ENCODE peak calls at places on chromosomes 16 and 17, in five cellular contexts. One of them, this sample, is unnamed. For H3K4me1, the result is how much of the 10 kb centered on the place peaks cover.

GRCh38 chr17:17402558-17402957 is 74.2 kb upstream of the MED9 start:
- DNase-seq in gastrocnemius medialis: no peak
- DNase-seq in testis: no peak
- DNase-seq in osteoblast: no peak
- DNase-seq in A549: no peak
- DNase-seq in this sample: no peak

GRCh38 chr17:73126716-73127473 is 34.4 kb upstream of the SLC39A11 start:
- DNase-seq in A549: no peak
- DNase-seq in osteoblast: no peak
- DNase-seq in gastrocnemius medialis: no peak
- DNase-seq in testis: no peak
- DNase-seq in this sample: no peak

GRCh38 chr16:85623250-85623649 is 10.1 kb downstream of the GSE1 start:
- DNase-seq in gastrocnemius medialis: no peak
- DNase-seq in A549: no peak
- DNase-seq in osteoblast: no peak
- DNase-seq in testis: no peak
- DNase-seq in this sample: no peak

GRCh38 chr17:17783825-17784598 is 52.8 kb downstream of the SREBF1 start:
- DNase-seq in gastrocnemius medialis: no peak
- DNase-seq in osteoblast: no peak
- DNase-seq in testis: peak
- DNase-seq in A549: no peak
- DNase-seq in this sample: peak

GRCh38 chr17:79617304-79617703 is 6.5 kb upstream of the RBFOX3 start:
- DNase-seq in A549: no peak
- DNase-seq in osteoblast: peak
- DNase-seq in gastrocnemius medialis: no peak
- DNase-seq in testis: no peak
- DNase-seq in this sample: no peak

GRCh38 chr17:50177983-50178834 is 12.4 kb downstream of the SGCA start:
- DNase-seq in gastrocnemius medialis: peak
- DNase-seq in A549: peak
- DNase-seq in osteoblast: peak
- DNase-seq in testis: peak
- DNase-seq in this sample: peak

GRCh38 chr16:50371936-50372595 is 3.3 kb upstream of the BRD7 start:
- DNase-seq in gastrocnemius medialis: no peak
- DNase-seq in A549: no peak
- DNase-seq in osteoblast: no peak
- DNase-seq in testis: peak
- DNase-seq in this sample: no peak

GRCh38 chr16:12188674-12189249 is 212.2 kb downstream of the SNX29 start:
- DNase-seq in osteoblast: peak
- DNase-seq in A549: no peak
- DNase-seq in gastrocnemius medialis: no peak
- DNase-seq in testis: no peak
- DNase-seq in this sample: no peak

GRCh38 chr17:72008236-72008874 is 112.5 kb upstream of the SOX9 start:
- DNase-seq in A549: no peak
- DNase-seq in testis: no peak
- DNase-seq in gastrocnemius medialis: no peak
- DNase-seq in osteoblast: no peak
- DNase-seq in this sample: no peak

GRCh38 chr16:27918755-27919154 is 144.8 kb downstream of the GSG1L start:
- DNase-seq in testis: peak
- DNase-seq in osteoblast: no peak
- DNase-seq in gastrocnemius medialis: no peak
- DNase-seq in A549: no peak
- DNase-seq in this sample: no peak

GRCh38 chr17:35713069-35713728 is 18.2 kb upstream of the RASL10B start:
- DNase-seq in gastrocnemius medialis: peak
- DNase-seq in osteoblast: peak
- DNase-seq in testis: no peak
- DNase-seq in A549: no peak
- DNase-seq in this sample: no peak

GRCh38 chr16:50699345-50700159 is 6.1 kb downstream of the NOD2 start:
- DNase-seq in osteoblast: no peak
- DNase-seq in A549: no peak
- DNase-seq in testis: no peak
- DNase-seq in gastrocnemius medialis: peak
- DNase-seq in this sample: no peak

GRCh38 chr17:68567035-68567434 is 34.1 kb downstream of the FAM20A start:
- DNase-seq in A549: no peak
- DNase-seq in gastrocnemius medialis: no peak
- DNase-seq in testis: no peak
- DNase-seq in osteoblast: no peak
- DNase-seq in this sample: no peak

GRCh38 chr17:8807070-8807550 is 7.9 kb upstream of the MFSD6L start:
- DNase-seq in gastrocnemius medialis: no peak
- DNase-seq in osteoblast: no peak
- DNase-seq in testis: no peak
- DNase-seq in A549: no peak
- DNase-seq in this sample: no peak

GRCh38 chr17:8960325-8961144 is 5.0 kb downstream of the PIK3R5 start:
- DNase-seq in A549: no peak
- DNase-seq in testis: no peak
- DNase-seq in osteoblast: no peak
- DNase-seq in gastrocnemius medialis: no peak
- DNase-seq in this sample: no peak

GRCh38 chr16:70253291-70254094 is 1.8 kb upstream of the EXOSC6 start:
- DNase-seq in gastrocnemius medialis: no peak
- DNase-seq in A549: peak
- DNase-seq in testis: peak
- DNase-seq in osteoblast: peak
- DNase-seq in this sample: no peak

GRCh38 chr17:2724783-2725164 is 13.2 kb upstream of the CLUH start:
- DNase-seq in osteoblast: peak
- DNase-seq in testis: peak
- DNase-seq in gastrocnemius medialis: no peak
- DNase-seq in A549: peak
- DNase-seq in this sample: no peak

GRCh38 chr16:77171750-77172635 is 19.0 kb upstream of the MON1B start:
- DNase-seq in gastrocnemius medialis: no peak
- DNase-seq in osteoblast: peak
- DNase-seq in A549: peak
- DNase-seq in testis: peak
- DNase-seq in this sample: no peak

GRCh38 chr16:71328151-71328550 is 30.4 kb upstream of the CALB2 start:
- DNase-seq in gastrocnemius medialis: no peak
- DNase-seq in testis: no peak
- DNase-seq in osteoblast: no peak
- DNase-seq in A549: no peak
- DNase-seq in this sample: no peak

GRCh38 chr17:35568561-35568960 is 7.9 kb upstream of the SLFN14 start:
- DNase-seq in testis: peak
- DNase-seq in gastrocnemius medialis: no peak
- DNase-seq in osteoblast: peak
- DNase-seq in A549: peak
- DNase-seq in this sample: no peak

GRCh38 chr17:78812849-78813248 is 27.8 kb downstream of the USP36 start:
- DNase-seq in A549: no peak
- DNase-seq in testis: peak
- DNase-seq in osteoblast: no peak
- DNase-seq in gastrocnemius medialis: no peak
- DNase-seq in this sample: no peak

GRCh38 chr17:30062372-30062771 is 54.2 kb upstream of the NSRP1 start:
- DNase-seq in osteoblast: no peak
- DNase-seq in gastrocnemius medialis: no peak
- DNase-seq in testis: no peak
- DNase-seq in A549: no peak
- DNase-seq in this sample: no peak
- TF ChIP-seq CTCF in osteoblast: no peak
- TF ChIP-seq CTCF in gastrocnemius medialis: no peak
- TF ChIP-seq CTCF in testis: no peak
- TF ChIP-seq CTCF in A549: no peak
- TF ChIP-seq CTCF in this sample: no peak

DNA sequence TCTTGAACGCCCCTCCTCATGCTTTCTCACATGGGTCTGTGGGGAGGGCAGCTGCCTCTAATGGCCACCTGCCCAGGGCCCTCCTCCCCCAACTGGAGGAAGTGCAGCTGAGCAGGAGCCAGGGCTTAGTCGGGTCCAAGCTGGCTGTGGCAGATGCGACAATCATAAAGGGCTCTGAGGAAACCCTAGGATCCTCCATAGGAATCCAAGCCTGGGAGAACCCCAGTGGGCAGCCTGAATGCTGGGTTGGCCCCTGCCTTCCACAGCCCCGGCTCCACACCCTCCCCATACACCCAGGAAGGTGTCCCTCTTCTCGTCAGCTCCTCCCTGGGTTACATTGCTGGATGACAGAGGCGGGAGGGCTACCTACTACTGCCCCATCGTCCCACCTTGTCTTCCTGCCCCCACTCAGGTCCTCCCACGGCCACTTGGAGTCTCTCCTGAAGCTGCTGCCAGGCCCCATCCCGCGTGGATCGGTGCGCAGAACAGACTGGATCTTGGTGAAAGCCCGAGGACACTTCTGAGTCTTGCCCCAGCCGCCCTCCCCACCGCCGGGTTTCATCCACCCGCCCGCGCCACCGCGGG is 15.6 kb upstream of the CBFB start:
- DNase-seq in osteoblast: peak
- DNase-seq in gastrocnemius medialis: no peak
- DNase-seq in A549: no peak
- DNase-seq in testis: no peak
- DNase-seq in this sample: no peak
- H3K4me3 ChIP-seq in osteoblast: peak
- H3K4me3 ChIP-seq in gastrocnemius medialis: peak
- H3K4me3 ChIP-seq in A549: peak
- H3K4me3 ChIP-seq in testis: peak
- H3K4me3 ChIP-seq in this sample: peak

DNA sequence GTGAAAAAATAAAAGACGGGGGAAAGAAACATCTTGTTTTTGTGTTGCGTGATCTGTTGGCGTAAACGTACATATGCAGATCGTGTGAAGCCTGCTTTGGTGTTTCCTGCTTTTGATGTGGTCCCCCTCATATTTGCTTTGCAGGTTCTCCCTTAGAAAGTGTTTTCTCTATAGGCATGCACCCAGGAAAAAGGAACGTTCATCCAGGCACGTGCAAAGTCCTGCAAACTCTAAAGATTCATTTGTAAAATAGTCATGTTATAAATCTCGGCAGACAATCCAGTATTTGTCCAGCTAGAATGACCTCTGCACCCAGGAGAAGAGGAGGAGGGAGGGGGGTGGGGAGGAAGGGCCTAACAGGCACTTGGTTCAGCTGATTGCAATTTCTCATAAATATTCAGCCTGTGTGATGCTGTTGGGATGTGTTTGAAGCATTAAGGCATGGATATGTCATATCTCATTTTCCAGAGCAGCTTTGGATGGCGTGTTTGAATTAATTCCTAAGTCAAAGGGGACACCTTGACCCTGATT is 40.3 kb upstream of the DDX52 start:
- DNase-seq in A549: no peak
- DNase-seq in osteoblast: no peak
- DNase-seq in testis: no peak
- DNase-seq in gastrocnemius medialis: no peak
- DNase-seq in this sample: no peak
- H3K4me1 ChIP-seq in A549: under half
- H3K4me1 ChIP-seq in osteoblast: under half
- H3K4me1 ChIP-seq in testis: under half
- H3K4me1 ChIP-seq in gastrocnemius medialis: under half
- H3K4me1 ChIP-seq in this sample: under half

GRCh38 chr16:21300309-21301167 is 22.4 kb upstream of the CRYM start:
- DNase-seq in osteoblast: peak
- DNase-seq in gastrocnemius medialis: peak
- DNase-seq in A549: peak
- DNase-seq in testis: peak
- DNase-seq in this sample: peak
- TF ChIP-seq CTCF in osteoblast: peak
- TF ChIP-seq CTCF in gastrocnemius medialis: peak
- TF ChIP-seq CTCF in A549: peak
- TF ChIP-seq CTCF in testis: peak
- TF ChIP-seq CTCF in this sample: peak

DNA sequence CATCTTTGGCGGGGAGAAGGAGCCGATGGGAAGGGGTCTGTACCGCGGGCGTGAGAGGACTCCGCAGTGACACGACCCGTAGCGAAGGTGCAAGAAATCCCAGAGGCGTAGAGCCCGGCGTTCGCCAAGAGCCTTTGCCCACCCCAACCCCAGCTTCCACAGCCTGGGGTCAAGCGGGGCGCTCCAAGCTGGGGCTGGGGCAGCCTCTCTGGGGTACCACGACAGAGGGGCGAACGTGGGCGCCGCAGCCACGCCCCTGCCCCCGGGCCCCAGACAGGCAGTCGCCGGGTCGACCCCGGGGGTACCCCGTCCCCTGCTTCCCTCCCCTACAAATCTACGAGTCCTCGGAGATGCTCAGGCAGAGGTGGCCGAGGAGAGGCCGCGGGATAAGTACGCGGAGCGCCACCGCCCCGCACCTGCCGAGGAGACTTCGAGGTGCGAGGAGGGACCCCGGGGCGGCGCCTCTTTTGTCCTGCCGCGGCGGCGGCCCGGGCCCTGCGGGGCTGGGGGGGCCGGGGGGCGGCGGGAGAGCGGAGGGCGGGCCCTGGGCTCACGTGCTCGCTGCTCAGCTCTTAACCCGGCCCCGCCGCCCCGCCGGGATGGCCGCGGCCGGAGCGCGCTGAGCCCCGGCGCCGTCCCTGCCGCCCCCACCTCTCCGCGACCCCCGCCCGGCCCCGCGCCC is at the start of gene ADAM11:
- DNase-seq in testis: no peak
- DNase-seq in gastrocnemius medialis: no peak
- DNase-seq in A549: peak
- DNase-seq in osteoblast: peak
- DNase-seq in this sample: no peak
- H3K4me3 ChIP-seq in testis: peak
- H3K4me3 ChIP-seq in gastrocnemius medialis: peak
- H3K4me3 ChIP-seq in A549: peak
- H3K4me3 ChIP-seq in osteoblast: peak
- H3K4me3 ChIP-seq in this sample: peak

GRCh38 chr16:1903845-1904820 is 14.1 kb downstream of the HS3ST6 start:
- DNase-seq in gastrocnemius medialis: no peak
- DNase-seq in testis: peak
- DNase-seq in A549: no peak
- DNase-seq in osteoblast: peak
- DNase-seq in this sample: no peak
- H3K4me1 ChIP-seq in gastrocnemius medialis: under half
- H3K4me1 ChIP-seq in testis: under half
- H3K4me1 ChIP-seq in A549: under half
- H3K4me1 ChIP-seq in osteoblast: under half
- H3K4me1 ChIP-seq in this sample: under half

This sample was measured in uterus.